ENCODE peak calls at places on chromosomes 13 and 19, in ten cellular contexts. S, D, O, G, T, Q, H, V, W and Z are unnamed samples.
A peak's percentile ranks its signal among the peaks of the same experiment; 100 is the strongest.

GRCh38 chr13:21884299-21884878 is 213.5 kb downstream of the FGF9 start:
- DNase-seq in T (no peak), V (no peak), Q (no peak), D (no peak), O (no peak), H (no peak), S (peak; percentile 80), W (no peak), G (peak; percentile 0), Z (no peak)

GRCh38 chr13:62046512-62046911 is 630.9 kb upstream of the PCDH20 start:
- DNase-seq in O (no peak), Q (no peak), W (no peak), S (no peak), G (no peak), H (no peak), T (no peak), V (no peak), D (no peak), Z (no peak)

GRCh38 chr19:3899531-3900294 is 19.2 kb downstream of the ATCAY start:
- DNase-seq in O (no peak), H (no peak), S (no peak), W (peak; percentile 10), Q (no peak), D (no peak), G (no peak), V (no peak), T (no peak), Z (no peak)

GRCh38 chr13:40187324-40187795 is 479.1 kb downstream of the FOXO1 start:
- DNase-seq in D (peak; percentile 20), V (peak; percentile 28), G (no peak), Q (no peak), H (no peak), O (no peak), T (no peak), W (no peak), S (no peak), Z (no peak)

GRCh38 chr19:41144403-41144802 is 30.2 kb downstream of the CYP2F1 start:
- DNase-seq in S (peak; percentile 40), Q (peak; percentile 2), H (peak; percentile 51), O (peak; percentile 77), V (peak; percentile 86), T (peak; percentile 71), D (peak; percentile 73), W (no peak), G (peak; percentile 40), Z (peak; percentile 48)

GRCh38 chr13:112069727-112070300 is 2.9 kb downstream of the SOX1 start:
- DNase-seq in D (no peak), W (no peak), V (no peak), S (no peak), Q (no peak), T (no peak), G (peak; percentile 81), O (no peak), H (no peak), Z (no peak)

GRCh38 chr13:36919833-36920611 is at the start of gene SMAD9:
- DNase-seq in O (peak; percentile 55), W (no peak), T (peak; percentile 40), Q (peak; percentile 45), H (peak; percentile 48), V (peak; percentile 81), S (peak; percentile 26), D (peak; percentile 70), G (peak; percentile 78), Z (no peak)

GRCh38 chr19:11651062-11651461 is 53.8 kb downstream of the ZNF627 start:
- DNase-seq in S (no peak), W (no peak), T (no peak), O (no peak), V (no peak), Q (no peak), G (no peak), H (no peak), D (no peak), Z (no peak)

GRCh38 chr19:3504723-3505122 is 1.4 kb upstream of the FZR1 start:
- DNase-seq in T (no peak), D (no peak), Q (no peak), H (no peak), G (no peak), S (no peak), O (no peak), V (no peak), W (no peak), Z (no peak)

GRCh38 chr13:52779028-52779612 is 39.5 kb upstream of the CNMD start:
- DNase-seq in H (no peak), O (no peak), D (no peak), S (no peak), G (no peak), W (no peak), V (no peak), T (no peak), Q (no peak), Z (no peak)

GRCh38 chr13:30925429-30925828 is 7.0 kb upstream of the TEX26 start:
- DNase-seq in V (no peak), T (no peak), W (no peak), S (no peak), G (no peak), O (no peak), Q (no peak), H (no peak), D (no peak), Z (no peak)

GRCh38 chr19:38736413-38737280 is 7.6 kb downstream of the CAPN12 start:
- DNase-seq in G (no peak), T (peak; percentile 66), D (peak; percentile 79), W (no peak), S (no peak), O (no peak), V (peak; percentile 81), Q (no peak), H (peak; percentile 59), Z (no peak)

GRCh38 chr19:17522988-17523872 is 11.8 kb downstream of the PGLS start:
- DNase-seq in T (no peak), G (no peak), Q (peak; percentile 49), O (no peak), H (no peak), S (no peak), V (peak; percentile 58), W (no peak), D (no peak), Z (no peak)

GRCh38 chr19:40465025-40465780 is at the start of gene BLVRB:
- DNase-seq in H (no peak), G (no peak), O (no peak), D (no peak), V (no peak), T (no peak), Q (peak; percentile 51), S (no peak), W (no peak), Z (no peak)

GRCh38 chr19:29477831-29478577 is 47.8 kb upstream of the VSTM2B start:
- DNase-seq in O (no peak), S (no peak), D (no peak), H (no peak), T (no peak), W (no peak), V (no peak), G (no peak), Q (no peak), Z (no peak)

GRCh38 chr13:83829800-83830199 is 52.5 kb downstream of the SLITRK1 start:
- DNase-seq in Q (no peak), W (no peak), T (no peak), D (no peak), H (no peak), G (no peak), V (no peak), O (no peak), S (no peak), Z (no peak)

GRCh38 chr19:2507109-2507508 is 31.2 kb downstream of the GADD45B start:
- DNase-seq in T (no peak), O (no peak), V (no peak), W (no peak), D (peak; percentile 37), G (peak; percentile 81), S (peak; percentile 95), Q (no peak), H (no peak), Z (no peak)